ENCODE peak calls at places on chromosomes 16 and 17, in eight cellular contexts. R is uterus; D is effector memory CD4-positive, alpha-beta T cell; Q is aorta; A is suprapubic skin; K is CD8-positive, alpha-beta T cell; O is heart right ventricle; N is thoracic aorta. Y is an unnamed sample.
A peak's percentile ranks its signal among the peaks of the same experiment; 100 is the strongest.

GRCh38 chr16:28983644-28984043 is 1.2 kb upstream of the LAT start:
- DNase-seq in R (no peak), D (no peak), Q (no peak), A (no peak), K (no peak), O (no peak), N (no peak), Y (no peak)

GRCh38 chr17:40516581-40517285 is 15.3 kb upstream of the TNS4 start:
- DNase-seq in R (peak; percentile 11), D (peak; percentile 65), Q (peak; percentile 51), A (peak; percentile 60), K (peak; percentile 80), O (no peak), N (no peak), Y (peak; percentile 28)

GRCh38 chr17:63445571-63446217 is 412 bp downstream of the CYB561 start:
- DNase-seq in R (peak; percentile 32), D (peak; percentile 73), Q (no peak), A (no peak), K (no peak), O (no peak), N (no peak), Y (peak; percentile 81)

GRCh38 chr17:62090021-62090824 is 25.1 kb upstream of the MED13 start:
- DNase-seq in R (no peak), D (no peak), Q (no peak), A (no peak), K (no peak), O (no peak), N (no peak), Y (no peak)

GRCh38 chr16:57186630-57187507 is 740 bp downstream of the RSPRY1 start:
- DNase-seq in R (peak; percentile 22), D (no peak), Q (no peak), A (no peak), K (no peak), O (no peak), N (no peak), Y (no peak)

GRCh38 chr16:18802755-18803218 is 1.4 kb upstream of the ARL6IP1 start:
- DNase-seq in R (no peak), D (no peak), Q (no peak), A (no peak), K (no peak), O (no peak), N (no peak), Y (no peak)

GRCh38 chr17:28916302-28916934 is 13.5 kb upstream of the DHRS13 start:
- DNase-seq in R (peak; percentile 36), D (no peak), Q (no peak), A (no peak), K (peak; percentile 62), O (no peak), N (no peak), Y (no peak)

GRCh38 chr16:57815987-57816745 is 13.9 kb upstream of the KIFC3 start:
- DNase-seq in R (peak; percentile 78), D (peak; percentile 23), Q (peak; percentile 96), A (peak; percentile 92), K (no peak), O (peak; percentile 83), N (peak; percentile 76), Y (peak; percentile 95)

GRCh38 chr17:4516740-4517139 is 18.1 kb downstream of the SPNS2 start:
- DNase-seq in R (no peak), D (no peak), Q (no peak), A (no peak), K (no peak), O (no peak), N (no peak), Y (no peak)

GRCh38 chr16:81539009-81539820 is 94.6 kb downstream of the CMIP start:
- DNase-seq in R (no peak), D (no peak), Q (peak; percentile 31), A (no peak), K (no peak), O (no peak), N (no peak), Y (no peak)

GRCh38 chr17:81552244-81553017 is at the start of gene FAAP100:
- DNase-seq in R (peak; percentile 82), D (peak; percentile 76), Q (peak; percentile 93), A (no peak), K (peak; percentile 88), O (peak; percentile 82), N (no peak), Y (peak; percentile 79)

GRCh38 chr17:80891096-80892018 is 100.3 kb upstream of the CHMP6 start:
- DNase-seq in R (no peak), D (peak; percentile 79), Q (peak; percentile 82), A (no peak), K (peak; percentile 75), O (no peak), N (peak; percentile 43), Y (peak; percentile 65)

GRCh38 chr17:27523712-27524111 is 67.5 kb downstream of the KSR1 start:
- DNase-seq in R (no peak), D (no peak), Q (no peak), A (no peak), K (no peak), O (no peak), N (no peak), Y (no peak)

GRCh38 chr16:35449663-35450062 is 1990.3 kb downstream of the TP53TG3F start:
- DNase-seq in R (no peak), D (no peak), Q (no peak), A (no peak), K (no peak), O (no peak), N (no peak), Y (no peak)
- H3K9me3 ChIP-seq in R (no peaks in the 10 kb centered on the region), D (peaks cover 8% of the 10 kb centered on the region), Q (peaks cover 2% of the 10 kb centered on the region), A (peaks cover 34% of the 10 kb centered on the region), K (no peaks in the 10 kb centered on the region), O (peaks cover 28% of the 10 kb centered on the region), N (peaks cover 11% of the 10 kb centered on the region), Y (peaks cover 95% of the 10 kb centered on the region)

GRCh38 chr16:11686713-11687112 is 18.5 kb downstream of the SNN start:
- DNase-seq in R (no peak), D (no peak), Q (no peak), A (no peak), K (no peak), O (no peak), N (no peak), Y (no peak)

GRCh38 chr16:11687606-11688519 is 19.6 kb downstream of the SNN start:
- DNase-seq in R (no peak), D (no peak), Q (no peak), A (peak; percentile 24), K (no peak), O (no peak), N (no peak), Y (no peak)

GRCh38 chr16:11688520-11688886 is 20.2 kb downstream of the SNN start:
- DNase-seq in R (no peak), D (no peak), Q (no peak), A (peak; percentile 29), K (no peak), O (no peak), N (no peak), Y (no peak)

GRCh38 chr16:11691235-11691634 is 23.0 kb downstream of the SNN start:
- DNase-seq in R (no peak), D (no peak), Q (no peak), A (no peak), K (no peak), O (no peak), N (no peak), Y (no peak)

GRCh38 chr16:11689031-11689840 is 21.0 kb downstream of the SNN start:
- DNase-seq in R (no peak), D (no peak), Q (no peak), A (no peak), K (no peak), O (no peak), N (no peak), Y (no peak)
- H3K27ac ChIP-seq in R (peak overlapping the region; percentile 4), D (no peak overlapping the region), Q (no peak overlapping the region), A (no peak overlapping the region), K (no peak overlapping the region), O (no peak overlapping the region), N (no peak overlapping the region), Y (peak overlapping the region; percentile 16)

DNA sequence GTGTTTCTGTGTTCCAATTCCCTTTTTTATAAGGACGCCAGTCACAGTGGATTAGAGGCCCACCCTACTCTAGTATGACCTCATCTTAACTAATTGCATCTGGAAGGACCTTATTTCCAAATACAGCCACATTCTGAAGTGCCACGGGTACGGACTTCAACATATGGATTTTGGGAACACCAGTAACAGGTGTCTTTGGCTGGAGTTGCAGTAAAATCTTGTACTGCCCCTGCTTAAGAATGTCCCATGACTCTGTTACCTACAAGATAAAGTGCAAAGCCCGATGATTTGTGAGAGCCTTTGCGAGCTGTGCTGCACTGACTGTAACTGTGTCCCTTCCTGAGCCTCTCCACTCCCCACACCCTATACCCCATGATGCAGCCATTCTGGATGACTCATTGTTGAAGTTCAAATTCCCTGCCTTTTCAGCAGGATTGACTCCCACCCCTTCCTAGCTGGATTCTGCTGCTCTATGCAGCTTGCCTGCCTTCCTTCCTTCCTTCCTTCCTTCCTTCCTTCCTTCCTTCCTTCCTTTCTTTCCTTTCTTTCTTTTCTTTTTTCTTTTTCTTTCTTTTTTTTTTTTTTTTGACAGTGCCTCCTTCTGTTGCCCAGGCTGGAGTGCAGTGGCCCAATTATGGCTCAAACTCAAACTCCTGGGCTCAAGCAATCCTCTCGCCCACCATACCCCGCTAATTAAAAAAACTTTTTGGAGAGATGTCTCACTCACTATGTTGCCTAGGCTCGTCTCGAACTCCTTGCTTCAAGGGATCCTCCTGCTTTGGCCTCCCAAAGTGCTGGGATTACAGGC is 2.1 kb downstream of the HCRT start:
- DNase-seq in R (no peak), D (no peak), Q (no peak), A (no peak), K (no peak), O (no peak), N (no peak), Y (no peak)
- H3K4me1 ChIP-seq in R (no peaks in the 10 kb centered on the region), D (peaks cover 41% of the 10 kb centered on the region), Q (no peaks in the 10 kb centered on the region), A (peaks cover 28% of the 10 kb centered on the region), K (peaks cover 35% of the 10 kb centered on the region), O (no peaks in the 10 kb centered on the region), N (peaks cover 13% of the 10 kb centered on the region), Y (peaks cover 73% of the 10 kb centered on the region)

DNA sequence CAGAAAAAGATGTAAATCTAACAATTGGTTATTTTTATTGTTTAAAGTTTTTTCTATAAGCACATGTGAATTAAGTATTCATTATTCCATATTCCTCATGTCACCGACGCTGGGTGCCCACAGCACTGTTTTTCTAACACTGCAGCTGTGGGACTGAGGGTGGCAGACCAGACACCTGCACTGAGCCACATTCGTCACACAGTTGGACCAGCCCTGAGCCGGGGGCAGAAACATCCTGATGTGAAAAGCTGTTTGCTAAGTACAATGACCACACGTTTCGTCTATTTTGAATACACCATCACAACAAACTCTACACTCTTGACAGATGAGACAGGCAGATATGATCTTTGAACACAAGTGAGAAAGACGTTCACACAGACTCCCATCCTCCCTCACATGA is 749.5 kb downstream of the KCNJ18 start:
- DNase-seq in R (no peak), D (no peak), Q (no peak), A (no peak), K (no peak), O (no peak), N (no peak), Y (no peak)
- H3K9me3 ChIP-seq in R (no peaks in the 10 kb centered on the region), D (no peaks in the 10 kb centered on the region), Q (no peaks in the 10 kb centered on the region), A (peaks cover 4% of the 10 kb centered on the region), K (no peaks in the 10 kb centered on the region), O (no peaks in the 10 kb centered on the region), N (no peaks in the 10 kb centered on the region), Y (no peaks in the 10 kb centered on the region)